ENCODE peak calls at places on chromosomes 4 and X, in four cellular contexts. I, V, T and X are unnamed samples.

GRCh38 chrX:122572461-122572860 is 611.6 kb upstream of the GRIA3 start:
- DNase-seq in I (no peak), V (no peak), T (no peak), X (no peak)

GRCh38 chr4:84847978-84848377 is 118.5 kb downstream of the WDFY3 start:
- DNase-seq in I (no peak), V (no peak), T (no peak), X (no peak)

GRCh38 chr4:150080875-150081274 is 2.6 kb downstream of the DCLK2 start:
- DNase-seq in I (no peak), V (no peak), T (no peak), X (no peak)

GRCh38 chrX:30489323-30489722 is 88.2 kb downstream of the TASL start:
- DNase-seq in I (no peak), V (peak), T (no peak), X (no peak)

GRCh38 chr4:128029907-128030306 is 31.2 kb upstream of the LARP1B start:
- DNase-seq in I (no peak), V (no peak), T (no peak), X (no peak)

GRCh38 chr4:12116009-12116542 is 687.4 kb upstream of the HS3ST1 start:
- DNase-seq in I (no peak), V (no peak), T (no peak), X (no peak)

GRCh38 chr4:146029147-146029546 is 90.5 kb upstream of the ZNF827 start:
- DNase-seq in I (no peak), V (no peak), T (no peak), X (no peak)

GRCh38 chr4:183074288-183074990 is 24.6 kb upstream of the WWC2 start:
- DNase-seq in I (no peak), V (no peak), T (no peak), X (no peak)

GRCh38 chr4:7506119-7506518 is 71.4 kb upstream of the PSAPL1 start:
- DNase-seq in I (no peak), V (no peak), T (no peak), X (no peak)

GRCh38 chr4:110586137-110586850 is 36.6 kb downstream of the PITX2 start:
- DNase-seq in I (no peak), V (no peak), T (no peak), X (no peak)

GRCh38 chr4:7826909-7827306 is 112.8 kb downstream of the AFAP1 start:
- DNase-seq in I (no peak), V (no peak), T (no peak), X (no peak)

GRCh38 chrX:136747003-136747986 is 33.4 kb downstream of the ARHGEF6 start:
- DNase-seq in I (no peak), V (no peak), T (peak), X (peak)

GRCh38 chr4:6470502-6471302 is 1.7 kb downstream of the PPP2R2C start:
- DNase-seq in I (no peak), V (no peak), T (no peak), X (no peak)

GRCh38 chr4:138263438-138263837 is 21.3 kb upstream of the SLC7A11 start:
- DNase-seq in I (no peak), V (no peak), T (no peak), X (no peak)

GRCh38 chr4:31034550-31034949 is 314.4 kb downstream of the PCDH7 start:
- DNase-seq in I (no peak), V (no peak), T (no peak), X (no peak)

GRCh38 chr4:93317046-93317445 is 511.5 kb upstream of the ATOH1 start:
- DNase-seq in I (no peak), V (no peak), T (no peak), X (no peak)

GRCh38 chr4:74338792-74339333 is 26.1 kb upstream of the EREG start:
- DNase-seq in I (no peak), V (no peak), T (no peak), X (no peak)

GRCh38 chr4:169115897-169116254 is 105.8 kb upstream of the CBR4 start:
- DNase-seq in I (no peak), V (no peak), T (no peak), X (no peak)

GRCh38 chrX:44731160-44731559 is 112.7 kb upstream of the DUSP21 start:
- DNase-seq in I (no peak), V (no peak), T (no peak), X (no peak)

GRCh38 chr4:48766393-48766792 is 13.7 kb downstream of the FRYL start:
- DNase-seq in I (no peak), V (no peak), T (no peak), X (no peak)

GRCh38 chr4:41455215-41455614 is 82.7 kb upstream of the LIMCH1 start:
- DNase-seq in I (no peak), V (peak), T (no peak), X (no peak)

GRCh38 chr4:86496094-86497060 is 97.7 kb upstream of the PTPN13 start:
- DNase-seq in I (no peak), V (no peak), T (peak), X (no peak)

GRCh38 chr4:5206391-5206790 is 155.1 kb downstream of the STK32B start:
- DNase-seq in I (no peak), V (peak), T (no peak), X (no peak)

GRCh38 chr4:84841435-84841834 is 125.1 kb downstream of the WDFY3 start:
- DNase-seq in I (no peak), V (no peak), T (no peak), X (no peak)

GRCh38 chr4:149113804-149114430 is 671.7 kb upstream of the NR3C2 start:
- DNase-seq in I (no peak), V (no peak), T (no peak), X (no peak)